ENCODE peak calls at places on chromosomes 5 and 9, in four cellular contexts. One of them, this sample, is unnamed.
A peak's percentile ranks its signal among the peaks of the same experiment; 100 is the strongest.

GRCh38 chr5:154485092-154485491 is 7.1 kb upstream of the HAND1 start:
- DNase-seq in adrenal gland: no peak
- DNase-seq in aorta: no peak
- DNase-seq in body of pancreas: no peak
- DNase-seq in this sample: no peak

GRCh38 chr9:131728961-131729360 is 10.9 kb downstream of the RAPGEF1 start:
- DNase-seq in body of pancreas: no peak
- DNase-seq in aorta: no peak
- DNase-seq in adrenal gland: no peak
- DNase-seq in this sample: peak; percentile 54

GRCh38 chr9:106697799-106698591 is 165.0 kb upstream of the ZNF462 start:
- DNase-seq in adrenal gland: peak; percentile 87
- DNase-seq in aorta: peak; percentile 77
- DNase-seq in body of pancreas: peak; percentile 78
- DNase-seq in this sample: peak; percentile 93

GRCh38 chr5:93579561-93580386 is 1.2 kb downstream of the NR2F1-AS1 start:
- DNase-seq in aorta: peak; percentile 54
- DNase-seq in adrenal gland: peak; percentile 64
- DNase-seq in body of pancreas: no peak
- DNase-seq in this sample: peak; percentile 56

GRCh38 chr9:94758031-94758430 is 31.5 kb downstream of the AOPEP start:
- DNase-seq in aorta: no peak
- DNase-seq in body of pancreas: no peak
- DNase-seq in adrenal gland: no peak
- DNase-seq in this sample: no peak

GRCh38 chr5:17394086-17394485 is 103.9 kb upstream of the TAF11L2 start:
- DNase-seq in body of pancreas: no peak
- DNase-seq in aorta: no peak
- DNase-seq in adrenal gland: no peak
- DNase-seq in this sample: no peak

GRCh38 chr5:66643383-66643782 is 47.2 kb downstream of the MAST4 start:
- DNase-seq in aorta: no peak
- DNase-seq in body of pancreas: no peak
- DNase-seq in adrenal gland: no peak
- DNase-seq in this sample: no peak

GRCh38 chr5:32130865-32131264 is 43.3 kb downstream of the GOLPH3 start:
- DNase-seq in aorta: no peak
- DNase-seq in adrenal gland: no peak
- DNase-seq in body of pancreas: no peak
- DNase-seq in this sample: no peak

GRCh38 chr9:76835571-76836283 is 70.2 kb downstream of the PRUNE2 start:
- DNase-seq in body of pancreas: peak; percentile 3
- DNase-seq in aorta: no peak
- DNase-seq in adrenal gland: peak; percentile 31
- DNase-seq in this sample: peak; percentile 28

GRCh38 chr9:125085703-125086477 is 57.4 kb downstream of the SCAI start:
- DNase-seq in body of pancreas: no peak
- DNase-seq in aorta: no peak
- DNase-seq in adrenal gland: no peak
- DNase-seq in this sample: no peak

GRCh38 chr9:133348763-133349573 is 950 bp downstream of the RPL7A start:
- DNase-seq in aorta: no peak
- DNase-seq in body of pancreas: no peak
- DNase-seq in adrenal gland: no peak
- DNase-seq in this sample: no peak

GRCh38 chr9:4012446-4012845 is 287.4 kb downstream of the GLIS3 start:
- DNase-seq in aorta: no peak
- DNase-seq in adrenal gland: no peak
- DNase-seq in body of pancreas: no peak
- DNase-seq in this sample: no peak

GRCh38 chr5:111676496-111676895 is 80.5 kb downstream of the NREP start:
- DNase-seq in body of pancreas: no peak
- DNase-seq in adrenal gland: no peak
- DNase-seq in aorta: no peak
- DNase-seq in this sample: no peak

GRCh38 chr9:82354260-82354659 is 365.7 kb downstream of the SPATA31D1 start:
- DNase-seq in aorta: no peak
- DNase-seq in body of pancreas: no peak
- DNase-seq in adrenal gland: no peak
- DNase-seq in this sample: no peak

GRCh38 chr5:42005561-42006153 is 80.6 kb downstream of the FBXO4 start:
- DNase-seq in adrenal gland: no peak
- DNase-seq in body of pancreas: no peak
- DNase-seq in aorta: no peak
- DNase-seq in this sample: no peak

GRCh38 chr5:128143911-128144310 is 60.3 kb downstream of the SLC12A2 start:
- DNase-seq in adrenal gland: no peak
- DNase-seq in aorta: no peak
- DNase-seq in body of pancreas: no peak
- DNase-seq in this sample: no peak

GRCh38 chr5:172383231-172383802 is 71.0 kb downstream of the SH3PXD2B start:
- DNase-seq in adrenal gland: no peak
- DNase-seq in body of pancreas: peak; percentile 75
- DNase-seq in aorta: no peak
- DNase-seq in this sample: no peak

GRCh38 chr9:100324594-100325200 is 28.0 kb downstream of the TEX10 start:
- DNase-seq in adrenal gland: no peak
- DNase-seq in aorta: no peak
- DNase-seq in body of pancreas: no peak
- DNase-seq in this sample: no peak

GRCh38 chr5:154878642-154879335 is 20.4 kb downstream of the CNOT8 start:
- DNase-seq in aorta: no peak
- DNase-seq in body of pancreas: no peak
- DNase-seq in adrenal gland: no peak
- DNase-seq in this sample: no peak

GRCh38 chr9:77040340-77040739 is 20.9 kb downstream of the FOXB2 start:
- DNase-seq in body of pancreas: no peak
- DNase-seq in adrenal gland: no peak
- DNase-seq in aorta: no peak
- DNase-seq in this sample: no peak

DNA sequence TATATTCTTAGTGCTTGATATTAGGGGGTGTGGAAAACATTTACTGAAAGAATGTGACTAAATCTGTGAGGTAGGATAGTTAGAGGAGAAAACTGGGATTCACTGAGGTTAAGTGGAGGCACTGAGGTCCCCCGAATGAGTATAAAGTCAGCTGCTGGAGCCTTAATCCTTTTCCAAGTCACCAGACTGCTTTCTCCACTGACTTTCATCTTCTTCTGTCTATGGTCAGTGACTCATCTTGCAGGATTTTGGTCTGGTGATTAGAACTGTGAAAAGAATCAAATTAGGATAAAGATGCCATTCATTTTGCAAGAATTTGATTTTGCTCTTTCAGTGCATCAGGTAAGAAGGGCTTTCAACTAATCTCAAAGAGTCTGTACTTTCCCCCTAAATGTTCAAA is 89.3 kb upstream of the ALDH1A1 start:
- DNase-seq in aorta: no peak
- DNase-seq in adrenal gland: no peak
- DNase-seq in body of pancreas: no peak
- DNase-seq in this sample: no peak
- H3K4me3 ChIP-seq in aorta: no peak overlapping the region
- H3K4me3 ChIP-seq in adrenal gland: no peak overlapping the region
- H3K4me3 ChIP-seq in body of pancreas: no peak overlapping the region
- H3K4me3 ChIP-seq in this sample: no peak overlapping the region

GRCh38 chr9:37947431-37947830 is 43.5 kb upstream of the SLC25A51 start:
- DNase-seq in adrenal gland: no peak
- DNase-seq in body of pancreas: no peak
- DNase-seq in aorta: no peak
- DNase-seq in this sample: no peak
- H3K4me1 ChIP-seq in adrenal gland: peaks cover 19% of the 10 kb centered on the region
- H3K4me1 ChIP-seq in body of pancreas: peaks cover 45% of the 10 kb centered on the region
- H3K4me1 ChIP-seq in aorta: peaks cover 3% of the 10 kb centered on the region
- H3K4me1 ChIP-seq in this sample: peaks cover 11% of the 10 kb centered on the region

GRCh38 chr9:69811329-69811989 is 9.2 kb upstream of the CFAP95 start:
- DNase-seq in body of pancreas: no peak
- DNase-seq in adrenal gland: no peak
- DNase-seq in aorta: no peak
- DNase-seq in this sample: no peak

GRCh38 chr9:69805962-69806633 is 14.5 kb upstream of the CFAP95 start:
- DNase-seq in aorta: peak; percentile 60
- DNase-seq in adrenal gland: peak; percentile 43
- DNase-seq in body of pancreas: peak; percentile 43
- DNase-seq in this sample: no peak

GRCh38 chr9:69801994-69802393 is 18.6 kb upstream of the CFAP95 start:
- DNase-seq in body of pancreas: no peak
- DNase-seq in aorta: no peak
- DNase-seq in adrenal gland: no peak
- DNase-seq in this sample: no peak

GRCh38 chr9:69809304-69809863 is 11.2 kb upstream of the CFAP95 start:
- DNase-seq in body of pancreas: no peak
- DNase-seq in adrenal gland: no peak
- DNase-seq in aorta: no peak
- DNase-seq in this sample: peak; percentile 23

GRCh38 chr9:69806642-69807041 is 14.0 kb upstream of the CFAP95 start:
- DNase-seq in body of pancreas: no peak
- DNase-seq in aorta: no peak
- DNase-seq in adrenal gland: no peak
- DNase-seq in this sample: no peak
- H3K4me3 ChIP-seq in body of pancreas: no peak overlapping the region
- H3K4me3 ChIP-seq in aorta: no peak overlapping the region
- H3K4me3 ChIP-seq in adrenal gland: no peak overlapping the region
- H3K4me3 ChIP-seq in this sample: no peak overlapping the region

GRCh38 chr5:107468286-107468685 is 202.5 kb downstream of the EFNA5 start:
- DNase-seq in adrenal gland: no peak
- DNase-seq in body of pancreas: no peak
- DNase-seq in aorta: no peak
- DNase-seq in this sample: no peak

GRCh38 chr5:107467137-107467932 is 203.4 kb downstream of the EFNA5 start:
- DNase-seq in adrenal gland: no peak
- DNase-seq in aorta: no peak
- DNase-seq in body of pancreas: no peak
- DNase-seq in this sample: no peak

GRCh38 chr5:107470007-107470582 is 200.6 kb downstream of the EFNA5 start:
- DNase-seq in adrenal gland: no peak
- DNase-seq in aorta: no peak
- DNase-seq in body of pancreas: no peak
- DNase-seq in this sample: no peak

GRCh38 chr5:107469485-107469884 is 201.3 kb downstream of the EFNA5 start:
- DNase-seq in aorta: no peak
- DNase-seq in adrenal gland: no peak
- DNase-seq in body of pancreas: no peak
- DNase-seq in this sample: no peak

DNA sequence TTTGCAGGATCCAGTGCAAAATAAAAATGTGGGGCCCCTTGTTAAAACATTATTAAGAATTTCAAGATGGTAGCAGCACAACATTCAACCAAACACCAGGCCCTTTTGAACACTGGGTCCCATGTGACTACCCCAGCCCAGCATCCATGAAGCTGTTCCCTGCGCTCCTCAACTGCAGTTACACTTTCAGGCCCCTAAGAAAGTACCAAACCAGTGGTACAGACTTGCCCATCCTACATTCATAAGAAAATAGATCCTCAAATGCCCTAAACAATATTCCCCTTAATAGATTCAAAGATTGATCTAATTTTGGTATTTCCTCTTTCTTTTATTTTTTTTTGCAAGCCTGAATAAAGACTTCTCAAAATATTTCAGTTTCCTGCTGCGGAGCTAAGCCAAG is 201.7 kb downstream of the EFNA5 start:
- DNase-seq in aorta: no peak
- DNase-seq in body of pancreas: no peak
- DNase-seq in adrenal gland: no peak
- DNase-seq in this sample: no peak
- H3K4me1 ChIP-seq in aorta: peaks cover 16% of the 10 kb centered on the region
- H3K4me1 ChIP-seq in body of pancreas: no peaks in the 10 kb centered on the region
- H3K4me1 ChIP-seq in adrenal gland: no peaks in the 10 kb centered on the region
- H3K4me1 ChIP-seq in this sample: peaks cover 40% of the 10 kb centered on the region

DNA sequence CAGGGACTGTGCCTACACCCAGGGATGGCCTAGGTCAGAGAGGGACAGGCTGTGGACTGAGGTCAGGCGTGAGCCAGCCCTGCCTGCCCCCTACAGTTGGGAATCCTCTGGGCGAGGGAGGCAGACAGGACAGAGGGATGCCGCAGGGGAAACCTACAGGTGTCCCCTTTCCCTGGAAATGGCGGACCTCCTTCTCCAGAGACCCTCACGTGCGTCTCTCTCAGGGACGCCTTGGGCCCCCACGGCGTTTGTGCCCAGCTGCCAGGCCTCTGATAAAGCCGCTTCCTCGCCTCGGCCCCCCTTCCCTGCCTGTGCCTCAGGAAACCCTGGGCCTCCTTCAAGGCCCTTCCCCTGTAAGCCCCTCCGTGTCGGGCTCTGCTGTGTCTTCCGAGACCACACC is 129.3 kb downstream of the RXRA start:
- DNase-seq in body of pancreas: no peak
- DNase-seq in adrenal gland: no peak
- DNase-seq in aorta: peak; percentile 47
- DNase-seq in this sample: no peak
- H3K4me3 ChIP-seq in body of pancreas: no peak overlapping the region
- H3K4me3 ChIP-seq in adrenal gland: no peak overlapping the region
- H3K4me3 ChIP-seq in aorta: no peak overlapping the region
- H3K4me3 ChIP-seq in this sample: no peak overlapping the region

GRCh38 chr5:107572800-107573368 is 97.9 kb downstream of the EFNA5 start:
- DNase-seq in body of pancreas: no peak
- DNase-seq in aorta: no peak
- DNase-seq in adrenal gland: no peak
- DNase-seq in this sample: no peak
- H3K4me1 ChIP-seq in body of pancreas: peaks cover 9% of the 10 kb centered on the region
- H3K4me1 ChIP-seq in aorta: peaks cover 6% of the 10 kb centered on the region
- H3K4me1 ChIP-seq in adrenal gland: peaks cover 7% of the 10 kb centered on the region
- H3K4me1 ChIP-seq in this sample: peaks cover 52% of the 10 kb centered on the region